ENCODE peak calls at places on chromosomes 11 and 22, in four cellular contexts. L is GM06990; E is stimulated activated CD8-positive, alpha-beta memory T cell treated with anti-CD3 and anti-CD28 coated beads, Interleukin-15, amount 100 ng/mL, for 4 hours; I is lower leg skin. O is an unnamed sample.

GRCh38 chr11:9789919-9790318 is 126.0 kb downstream of the SWAP70 start:
- DNase-seq in I (no peak), E (no peak), L (no peak), O (no peak)

GRCh38 chr11:91293119-91293518 is 931.5 kb upstream of the FAT3 start:
- DNase-seq in I (no peak), E (no peak), L (no peak), O (no peak)

GRCh38 chr22:29907753-29908515 is 25.0 kb downstream of the MTMR3 start:
- DNase-seq in I (peak), E (no peak), L (no peak), O (peak)

GRCh38 chr22:25172153-25172552 is 27.5 kb upstream of the CRYBB3 start:
- DNase-seq in E (no peak), L (no peak), I (no peak), O (no peak)

GRCh38 chr11:78248903-78249302 is 60.2 kb downstream of the USP35 start:
- DNase-seq in L (no peak), E (no peak), I (no peak), O (no peak)

GRCh38 chr22:26131755-26132154 is 37.5 kb upstream of the SEZ6L start:
- DNase-seq in E (no peak), L (no peak), I (no peak), O (no peak)

GRCh38 chr22:20503816-20504215 is 3.6 kb upstream of the MED15 start:
- DNase-seq in I (no peak), L (no peak), E (no peak), O (no peak)

GRCh38 chr11:59754494-59754858 is 700 bp upstream of the STX3 start:
- DNase-seq in E (no peak), L (no peak), I (peak), O (no peak)

GRCh38 chr11:64879226-64879900 is 942 bp upstream of the EHD1 start:
- DNase-seq in E (no peak), L (no peak), I (no peak), O (no peak)

GRCh38 chr11:118202599-118203422 is 22.0 kb downstream of the JAML start:
- DNase-seq in I (no peak), L (no peak), E (no peak), O (no peak)

GRCh38 chr11:68107689-68108088 is 13.5 kb downstream of the CHKA start:
- DNase-seq in E (no peak), I (no peak), L (no peak), O (no peak)

GRCh38 chr22:49340406-49340805 is 487.3 kb downstream of the BRD1 start:
- DNase-seq in L (no peak), I (no peak), E (no peak), O (no peak)

GRCh38 chr11:1039481-1040427 is 3.2 kb upstream of the MUC6 start:
- DNase-seq in L (no peak), E (no peak), I (no peak), O (no peak)

GRCh38 chr11:17403977-17404759 is 15.7 kb upstream of the KCNJ11 start:
- DNase-seq in L (no peak), I (no peak), E (no peak), O (no peak)

GRCh38 chr11:77312107-77312506 is 10.6 kb upstream of the GDPD4 start:
- DNase-seq in I (no peak), E (no peak), L (no peak), O (no peak)

GRCh38 chr22:46090631-46091201 is 59.6 kb upstream of the PPARA start:
- DNase-seq in E (no peak), I (no peak), L (no peak), O (no peak)

GRCh38 chr11:9615031-9615451 is 41.6 kb downstream of the WEE1 start:
- DNase-seq in E (no peak), I (no peak), L (peak), O (peak)

GRCh38 chr11:72591785-72592490 is 82.3 kb downstream of the PDE2A start:
- DNase-seq in E (peak), I (no peak), L (peak), O (no peak)

GRCh38 chr22:47782461-47783075 is 1020.1 kb downstream of the TBC1D22A start:
- DNase-seq in I (no peak), E (no peak), L (no peak), O (no peak)